ENCODE peak calls at places on chromosome 6, in five cellular contexts. D, Y, J, P and C are unnamed samples.

GRCh38 chr6:87697581-87698552 is 4.2 kb downstream of the AKIRIN2 start:
- DNase-seq in D (no peak), P (peak; percentile 77), J (no peak), Y (peak; percentile 75), C (no peak)

GRCh38 chr6:43940393-43941087 is 170.5 kb downstream of the VEGFA start:
- DNase-seq in Y (no peak), P (no peak), J (no peak), D (peak; percentile 18), C (peak; percentile 73)

GRCh38 chr6:150528648-150529285 is 70.9 kb upstream of the PLEKHG1 start:
- DNase-seq in P (peak; percentile 31), D (peak; percentile 68), J (no peak), Y (peak; percentile 80), C (no peak)

GRCh38 chr6:87922947-87923330 is 124.7 kb upstream of the SPACA1 start:
- DNase-seq in D (no peak), P (no peak), Y (no peak), J (no peak), C (no peak)

GRCh38 chr6:56868687-56869086 is 86.2 kb upstream of the BEND6 start:
- DNase-seq in P (no peak), D (no peak), J (no peak), Y (peak; percentile 84), C (no peak)

GRCh38 chr6:50653253-50653652 is 60.1 kb upstream of the TFAP2D start:
- DNase-seq in Y (no peak), D (no peak), P (no peak), J (no peak), C (no peak)

GRCh38 chr6:44662461-44663121 is 275.1 kb downstream of the CDC5L start:
- DNase-seq in D (no peak), Y (peak; percentile 32), P (peak; percentile 97), J (no peak), C (peak; percentile 47)

GRCh38 chr6:130955755-130956154 is 107.3 kb downstream of the EPB41L2 start:
- DNase-seq in J (no peak), D (no peak), P (no peak), Y (peak; percentile 55), C (no peak)

GRCh38 chr6:52392944-52393343 is 27.2 kb upstream of the EFHC1 start:
- DNase-seq in Y (peak; percentile 57), D (no peak), J (no peak), P (no peak), C (no peak)

GRCh38 chr6:38776515-38776914 is 61.4 kb downstream of the DNAH8 start:
- DNase-seq in Y (peak; percentile 18), P (no peak), J (no peak), D (no peak), C (no peak)

GRCh38 chr6:114000066-114000465 is 29.1 kb upstream of the HDAC2 start:
- DNase-seq in D (no peak), Y (peak; percentile 45), J (no peak), P (peak; percentile 48), C (no peak)

GRCh38 chr6:158050955-158051354 is 69.3 kb downstream of the SYNJ2 start:
- DNase-seq in P (no peak), D (no peak), J (no peak), Y (no peak), C (peak; percentile 64)

GRCh38 chr6:84976516-84977420 is 212.4 kb upstream of the TBX18 start:
- DNase-seq in D (peak; percentile 62), Y (peak; percentile 3), J (no peak), P (no peak), C (no peak)

GRCh38 chr6:19731286-19731685 is 105.9 kb upstream of the ID4 start:
- DNase-seq in D (no peak), Y (peak; percentile 79), P (peak; percentile 48), J (no peak), C (no peak)

GRCh38 chr6:169883316-169883715 is 131.9 kb downstream of the ERMARD start:
- DNase-seq in Y (no peak), D (no peak), J (no peak), P (no peak), C (no peak)

GRCh38 chr6:3239110-3239830 is 11.8 kb upstream of the TUBB2B start:
- DNase-seq in D (peak; percentile 49), P (no peak), Y (no peak), J (no peak), C (no peak)

GRCh38 chr6:43953794-43954310 is 173.4 kb downstream of the MRPL14 start:
- DNase-seq in J (no peak), Y (peak; percentile 42), P (no peak), D (no peak), C (peak; percentile 82)

GRCh38 chr6:124868476-124868875 is 93.8 kb upstream of the RNF217 start:
- DNase-seq in Y (no peak), D (no peak), J (no peak), P (no peak), C (no peak)

GRCh38 chr6:13063300-13063918 is 264.9 kb downstream of the TBC1D7 start:
- DNase-seq in Y (no peak), D (no peak), P (no peak), J (no peak), C (no peak)

GRCh38 chr6:169145476-169145875 is 108.2 kb downstream of the THBS2 start:
- DNase-seq in P (no peak), J (no peak), D (no peak), Y (peak; percentile 87), C (no peak)

GRCh38 chr6:3584611-3585010 is 127.8 kb upstream of the SLC22A23 start:
- DNase-seq in D (no peak), J (no peak), Y (peak; percentile 58), P (no peak), C (no peak)

GRCh38 chr6:1789092-1789491 is 179.4 kb downstream of the FOXC1 start:
- DNase-seq in P (peak; percentile 57), Y (no peak), D (no peak), J (no peak), C (no peak)

GRCh38 chr6:26311385-26312095 is 53.5 kb upstream of the BTN3A2 start:
- DNase-seq in J (no peak), P (no peak), D (no peak), Y (peak; percentile 70), C (no peak)

GRCh38 chr6:76862966-76863365 is 600.3 kb downstream of the HTR1B start:
- DNase-seq in P (no peak), J (no peak), D (no peak), Y (no peak), C (no peak)

GRCh38 chr6:105692630-105693212 is 289.8 kb upstream of the PREP start:
- DNase-seq in Y (no peak), D (no peak), J (no peak), P (no peak), C (no peak)

GRCh38 chr6:111871207-111871606 is 2.0 kb downstream of the FYN start:
- DNase-seq in D (no peak), P (no peak), Y (no peak), J (no peak), C (no peak)

GRCh38 chr6:18425218-18425617 is 38.1 kb downstream of the RNF144B start:
- DNase-seq in D (no peak), P (no peak), Y (no peak), J (no peak), C (no peak)

GRCh38 chr6:53943410-53943809 is 148.6 kb downstream of the LRRC1 start:
- DNase-seq in J (no peak), D (no peak), P (no peak), Y (no peak), C (no peak)

GRCh38 chr6:82022614-82023102 is 224.9 kb downstream of the IBTK start:
- DNase-seq in P (peak; percentile 34), J (no peak), D (no peak), Y (peak; percentile 78), C (no peak)

GRCh38 chr6:44942201-44942600 is 385.9 kb upstream of the RUNX2 start:
- DNase-seq in P (no peak), D (no peak), Y (no peak), J (no peak), C (no peak)

GRCh38 chr6:4977468-4977867 is 26.4 kb downstream of the RPP40 start:
- DNase-seq in Y (no peak), D (no peak), P (no peak), J (no peak), C (no peak)

GRCh38 chr6:112912351-112913101 is 565.4 kb downstream of the RFPL4B start:
- DNase-seq in P (peak; percentile 72), Y (peak; percentile 59), J (no peak), D (no peak), C (no peak)

GRCh38 chr6:141463237-141463977 is 669.3 kb upstream of the GJE1 start:
- DNase-seq in D (no peak), Y (peak; percentile 56), J (no peak), P (no peak), C (no peak)

GRCh38 chr6:156383059-156383458 is 394.1 kb upstream of the ARID1B start:
- DNase-seq in Y (no peak), J (no peak), D (no peak), P (no peak), C (no peak)

GRCh38 chr6:7902867-7903266 is 7.7 kb downstream of the TXNDC5 start:
- DNase-seq in J (no peak), P (no peak), Y (no peak), D (no peak), C (no peak)